ENCODE peak calls at places on chromosomes 16 and 17, in six cellular contexts. U, X, M, E, H and Q are unnamed samples.

GRCh38 chr16:8026450-8026849 is 563.9 kb downstream of the TMEM114 start:
- DNase-seq in U (no peak), X (no peak), M (no peak), E (peak), H (no peak), Q (no peak)

GRCh38 chr17:59769891-59770290 is 62.4 kb downstream of the VMP1 start:
- DNase-seq in U (no peak), X (no peak), M (no peak), E (no peak), H (no peak), Q (no peak)

GRCh38 chr16:6988846-6989245 is 343.8 kb upstream of the RBFOX1 start:
- DNase-seq in U (no peak), X (no peak), M (no peak), E (no peak), H (no peak), Q (no peak)

GRCh38 chr16:86584071-86584685 is 5.8 kb downstream of the FOXL1 start:
- DNase-seq in U (no peak), X (no peak), M (no peak), E (no peak), H (no peak), Q (no peak)

GRCh38 chr17:78568494-78569115 is 8.6 kb downstream of the DNAH17 start:
- DNase-seq in U (no peak), X (peak), M (peak), E (no peak), H (no peak), Q (no peak)

GRCh38 chr16:79089735-79090284 is 510.7 kb downstream of the MAF start:
- DNase-seq in U (no peak), X (no peak), M (no peak), E (no peak), H (no peak), Q (no peak)

GRCh38 chr16:554640-555413 is 5.4 kb upstream of the PRR35 start:
- DNase-seq in U (peak), X (peak), M (peak), E (no peak), H (no peak), Q (no peak)

GRCh38 chr17:64084940-64085649 is 44.8 kb downstream of the ERN1 start:
- DNase-seq in U (no peak), X (no peak), M (peak), E (no peak), H (no peak), Q (no peak)

GRCh38 chr16:88529596-88529995 is 40.6 kb upstream of the ZC3H18 start:
- DNase-seq in U (no peak), X (no peak), M (no peak), E (no peak), H (no peak), Q (no peak)

GRCh38 chr17:45688353-45688752 is 95.8 kb upstream of the CRHR1 start:
- DNase-seq in U (no peak), X (no peak), M (no peak), E (no peak), H (no peak), Q (no peak)

GRCh38 chr16:20884240-20884556 is 16.0 kb downstream of the DCUN1D3 start:
- DNase-seq in U (peak), X (peak), M (peak), E (no peak), H (peak), Q (no peak)

GRCh38 chr17:68861602-68862001 is 93.6 kb downstream of the ABCA8 start:
- DNase-seq in U (no peak), X (no peak), M (no peak), E (no peak), H (no peak), Q (no peak)

GRCh38 chr17:68346448-68346847 is 55.2 kb downstream of the ARSG start:
- DNase-seq in U (no peak), X (no peak), M (no peak), E (no peak), H (no peak), Q (no peak)

GRCh38 chr16:3797473-3797872 is 80.1 kb upstream of the TRAP1 start:
- DNase-seq in U (no peak), X (no peak), M (no peak), E (no peak), H (no peak), Q (no peak)

GRCh38 chr17:73624496-73624988 is 19.7 kb downstream of the SDK2 start:
- DNase-seq in U (no peak), X (no peak), M (no peak), E (no peak), H (no peak), Q (no peak)

GRCh38 chr17:66459811-66460270 is 157.4 kb downstream of the PRKCA start:
- DNase-seq in U (peak), X (peak), M (peak), E (no peak), H (peak), Q (peak)

GRCh38 chr17:59298512-59298911 is 32.9 kb upstream of the YPEL2 start:
- DNase-seq in U (no peak), X (no peak), M (no peak), E (no peak), H (no peak), Q (no peak)

GRCh38 chr16:55453909-55454308 is 25.1 kb upstream of the MMP2 start:
- DNase-seq in U (no peak), X (no peak), M (no peak), E (no peak), H (no peak), Q (no peak)

GRCh38 chr17:67912656-67913055 is 83.6 kb downstream of the C17orf58 start:
- DNase-seq in U (no peak), X (no peak), M (no peak), E (no peak), H (no peak), Q (no peak)

GRCh38 chr17:9274119-9274445 is 252.8 kb downstream of the NTN1 start:
- DNase-seq in U (no peak), X (no peak), M (no peak), E (no peak), H (no peak), Q (no peak)

GRCh38 chr17:1908699-1909309 is 79.0 kb downstream of the RPA1 start:
- DNase-seq in U (peak), X (peak), M (peak), E (peak), H (peak), Q (peak)

GRCh38 chr17:5793899-5794298 is 209.6 kb upstream of the NLRP1 start:
- DNase-seq in U (no peak), X (no peak), M (no peak), E (no peak), H (no peak), Q (no peak)

GRCh38 chr17:9987779-9988585 is 82.9 kb upstream of the RCVRN start:
- DNase-seq in U (peak), X (peak), M (peak), E (peak), H (no peak), Q (no peak)

GRCh38 chr17:3730881-3731429 is 7.3 kb downstream of the HASPIN start:
- DNase-seq in U (peak), X (peak), M (no peak), E (no peak), H (peak), Q (no peak)

GRCh38 chr16:57299009-57299718 is 14.7 kb upstream of the PLLP start:
- DNase-seq in U (peak), X (no peak), M (no peak), E (peak), H (peak), Q (no peak)

GRCh38 chr17:67055041-67055443 is 10.7 kb downstream of the CACNG1 start:
- DNase-seq in U (no peak), X (no peak), M (no peak), E (no peak), H (no peak), Q (no peak)

GRCh38 chr17:1785925-1786324 is 24.1 kb downstream of the SERPINF1 start:
- DNase-seq in U (no peak), X (no peak), M (peak), E (no peak), H (no peak), Q (no peak)

GRCh38 chr17:36864827-36865320 is 72.4 kb upstream of the LHX1 start:
- DNase-seq in U (no peak), X (no peak), M (no peak), E (no peak), H (no peak), Q (no peak)

GRCh38 chr17:13426991-13427390 is 174.7 kb downstream of the HS3ST3A1 start:
- DNase-seq in U (no peak), X (no peak), M (no peak), E (no peak), H (no peak), Q (no peak)

GRCh38 chr16:70754874-70755600 is 45.9 kb downstream of the VAC14 start:
- DNase-seq in U (no peak), X (no peak), M (no peak), E (no peak), H (no peak), Q (no peak)

GRCh38 chr17:82216301-82217119 is 3.9 kb upstream of the CCDC57 start:
- DNase-seq in U (peak), X (peak), M (peak), E (no peak), H (peak), Q (peak)